ENCODE peak calls at places on chromosomes 4 and X, in five cellular contexts. H is DND-41, C is choroid plexus epithelial cell, R is thoracic aorta, Q is IMR-90. S is an unnamed sample.

GRCh38 chrX:132090370-132091152 is 37.3 kb downstream of the FRMD7 start:
- DNase-seq in R (no peak), Q (no peak), H (no peak), C (no peak), S (no peak)

GRCh38 chr4:176788248-176788647 is 4.5 kb downstream of the VEGFC start:
- DNase-seq in C (no peak), R (no peak), H (no peak), Q (no peak), S (no peak)

GRCh38 chr4:16123356-16124084 is 39.7 kb upstream of the PROM1 start:
- DNase-seq in H (no peak), C (no peak), Q (no peak), R (no peak), S (no peak)

GRCh38 chr4:78566834-78567501 is 15.4 kb downstream of the ANXA3 start:
- DNase-seq in Q (no peak), H (no peak), C (no peak), R (no peak), S (no peak)

GRCh38 chrX:107676559-107677378 is 48.5 kb downstream of the PRPS1 start:
- DNase-seq in C (peak), R (peak), Q (peak), H (no peak), S (no peak)

GRCh38 chr4:4880492-4880891 is 21.0 kb downstream of the MSX1 start:
- DNase-seq in R (no peak), C (peak), Q (no peak), H (no peak), S (no peak)

GRCh38 chrX:9148626-9149385 is 114.9 kb upstream of the FAM9B start:
- DNase-seq in C (peak), R (no peak), H (no peak), Q (peak), S (no peak)

GRCh38 chr4:16530688-16531635 is 304.7 kb upstream of the TAPT1 start:
- DNase-seq in R (no peak), C (peak), H (no peak), Q (peak), S (no peak)

GRCh38 chrX:41304178-41304577 is 29.8 kb upstream of the DDX3X start:
- DNase-seq in Q (no peak), C (no peak), R (no peak), H (no peak), S (no peak)

GRCh38 chr4:85000343-85000742 is 33.9 kb upstream of the WDFY3 start:
- DNase-seq in Q (no peak), C (no peak), R (no peak), H (no peak), S (no peak)

GRCh38 chr4:5399790-5400421 is 308.5 kb downstream of the EVC2 start:
- DNase-seq in C (peak), H (no peak), Q (peak), R (no peak), S (peak)

GRCh38 chr4:1658581-1658980 is 25.5 kb downstream of the FAM53A start:
- DNase-seq in H (no peak), R (no peak), Q (no peak), C (no peak), S (no peak)

GRCh38 chrX:130497531-130497930 is 95.7 kb downstream of the RBMX2 start:
- DNase-seq in Q (no peak), C (no peak), H (no peak), R (no peak), S (no peak)

GRCh38 chrX:138748480-138748879 is 37.0 kb upstream of the FGF13 start:
- DNase-seq in C (peak), H (no peak), R (no peak), Q (peak), S (peak)

GRCh38 chrX:125308653-125309052 is 11.0 kb upstream of the TEX13C start:
- DNase-seq in Q (no peak), C (no peak), R (no peak), H (no peak), S (no peak)

GRCh38 chrX:21940356-21940829 is at the start of gene SMS:
- DNase-seq in Q (peak), C (peak), H (peak), R (no peak), S (peak)

GRCh38 chr4:42600578-42600977 is 56.3 kb downstream of the ATP8A1 start:
- DNase-seq in Q (no peak), H (no peak), R (no peak), C (no peak), S (no peak)

GRCh38 chr4:156970501-156971167 is 965 bp downstream of the PDGFC start:
- DNase-seq in C (peak), Q (peak), H (no peak), R (no peak), S (peak)

GRCh38 chr4:100428051-100428450 is 89.8 kb downstream of the EMCN start:
- DNase-seq in Q (peak), R (no peak), H (no peak), C (peak), S (no peak)

GRCh38 chr4:81807927-81808672 is 336.4 kb upstream of the RASGEF1B start:
- DNase-seq in Q (no peak), C (no peak), H (no peak), R (no peak), S (no peak)

GRCh38 chr4:139918591-139918990 is 235.4 kb downstream of the MAML3 start:
- DNase-seq in Q (peak), C (peak), R (no peak), H (no peak), S (no peak)

DNA sequence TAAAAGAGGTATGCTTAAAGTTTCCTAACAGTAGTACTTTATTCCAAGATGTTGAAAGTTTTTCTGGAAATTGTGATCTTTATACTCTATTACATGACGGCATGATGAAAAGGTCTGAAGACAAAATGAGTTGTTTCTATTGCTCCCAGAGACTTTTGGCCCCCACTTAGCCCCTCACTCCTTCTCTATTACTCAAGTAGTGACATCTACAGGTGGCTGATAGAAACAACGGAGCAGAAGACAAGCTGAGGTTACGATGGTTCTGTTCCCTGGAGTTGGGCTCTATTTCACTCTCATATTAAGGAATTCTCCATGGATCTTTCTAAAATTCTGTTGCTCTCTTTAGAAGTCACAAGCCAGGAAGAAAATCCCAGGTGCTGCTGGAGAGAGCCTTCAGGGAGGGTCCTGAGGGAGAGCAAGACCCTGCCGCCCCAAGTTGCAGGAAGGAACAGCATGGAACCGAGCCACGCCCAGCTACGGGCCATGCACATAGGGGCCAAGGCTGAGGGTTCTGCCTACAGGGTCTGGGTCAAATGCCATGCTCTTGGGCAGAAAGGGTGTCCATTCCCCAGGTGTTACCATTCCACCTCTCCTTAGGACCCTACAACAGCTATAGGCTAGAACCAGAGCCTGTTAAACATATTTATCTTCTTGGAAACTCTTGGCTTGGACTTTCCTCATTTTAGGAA is 22.7 kb downstream of the RPL9 start:
- DNase-seq in C (peak), R (no peak), H (no peak), Q (no peak), S (no peak)
- H3K4me3 ChIP-seq in C (no peak), R (no peak), H (no peak), Q (no peak), S (no peak)

DNA sequence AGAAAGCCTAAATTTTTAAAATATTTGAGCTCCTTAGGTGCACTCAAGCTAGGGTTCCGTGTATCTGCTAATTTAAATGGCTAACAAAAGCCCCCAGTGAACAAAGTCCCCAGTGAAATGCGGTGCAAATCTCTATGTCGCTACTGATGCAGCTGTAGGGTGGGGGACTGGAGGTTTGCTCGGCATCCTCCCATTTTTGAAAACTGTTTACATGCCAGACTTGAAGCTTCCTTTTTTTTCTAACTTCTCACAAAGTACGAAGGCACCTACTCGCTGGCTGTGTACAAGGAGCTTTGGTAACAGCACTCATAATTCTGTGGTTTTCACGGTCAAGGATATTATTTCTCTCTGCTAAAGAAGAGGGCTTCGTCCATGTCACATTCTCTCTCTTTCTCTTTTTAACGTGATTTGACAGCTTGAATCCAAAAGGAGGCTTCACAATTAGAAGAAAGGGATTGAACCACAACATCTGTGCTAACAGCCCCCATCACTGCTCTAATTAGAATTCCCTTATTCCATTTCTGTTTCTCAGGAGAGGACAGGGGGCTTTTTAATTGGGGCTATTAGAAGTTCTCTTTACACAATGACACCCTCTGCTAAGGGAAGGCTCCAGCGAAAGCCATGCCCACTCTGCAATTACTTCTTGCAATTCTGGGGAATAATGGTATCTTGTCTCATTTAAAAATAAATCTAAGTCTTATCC is 46.7 kb downstream of the TMEM156 start:
- DNase-seq in R (no peak), Q (no peak), H (no peak), C (no peak), S (no peak)
- H3K4me3 ChIP-seq in R (no peak), Q (no peak), H (no peak), C (no peak), S (no peak)

DNA sequence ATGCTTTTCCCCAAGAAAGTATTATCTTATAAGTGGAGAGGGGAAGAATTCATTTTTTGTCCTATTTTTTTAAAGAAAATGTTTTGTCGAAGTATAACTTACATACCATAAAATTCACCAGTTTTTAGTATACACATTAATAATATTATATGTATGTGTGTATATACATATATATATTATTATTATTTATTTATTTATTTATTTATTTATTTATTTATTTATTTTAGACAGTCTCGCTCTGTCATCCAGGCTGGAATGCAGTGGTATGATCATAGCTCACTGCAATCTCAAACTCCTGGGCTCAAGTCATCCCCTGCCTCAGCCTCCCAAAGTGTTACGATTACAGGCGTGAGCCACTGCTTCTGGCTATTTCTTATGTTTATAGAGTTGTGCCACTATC is 334.1 kb downstream of the ZNF674 start:
- DNase-seq in Q (no peak), C (no peak), R (no peak), H (no peak), S (no peak)
- H3K4me3 ChIP-seq in Q (no peak), C (no peak), R (no peak), H (no peak), S (no peak)

DNA sequence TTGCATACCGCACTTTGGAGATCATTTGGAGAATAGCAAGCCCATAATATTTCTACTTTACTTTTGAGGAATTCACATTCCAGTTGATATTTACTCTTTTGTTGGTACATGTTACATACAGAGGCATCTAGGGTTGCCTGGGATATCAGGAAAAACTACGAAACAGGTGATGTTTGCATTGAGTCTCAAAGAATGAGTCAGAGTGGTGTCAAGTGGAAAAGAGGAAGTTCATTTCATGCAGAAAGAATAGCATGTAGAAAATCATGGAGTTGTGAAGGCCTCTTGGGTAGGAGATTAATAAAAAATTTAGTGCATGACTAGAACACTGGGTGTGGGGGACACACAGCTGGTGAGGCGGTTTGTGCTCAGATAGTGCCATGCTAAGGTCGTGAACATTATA is 33.5 kb upstream of the ELOVL6 start:
- DNase-seq in H (no peak), R (no peak), Q (no peak), C (no peak), S (no peak)
- H3K4me3 ChIP-seq in H (no peak), R (no peak), Q (no peak), C (no peak), S (no peak)

GRCh38 chrX:105822138-105823091 is at the start of gene NRK:
- DNase-seq in Q (no peak), H (no peak), R (no peak), C (peak), S (no peak)
- H3K4me3 ChIP-seq in Q (peak), H (no peak), R (peak), C (peak), S (no peak)

DNA sequence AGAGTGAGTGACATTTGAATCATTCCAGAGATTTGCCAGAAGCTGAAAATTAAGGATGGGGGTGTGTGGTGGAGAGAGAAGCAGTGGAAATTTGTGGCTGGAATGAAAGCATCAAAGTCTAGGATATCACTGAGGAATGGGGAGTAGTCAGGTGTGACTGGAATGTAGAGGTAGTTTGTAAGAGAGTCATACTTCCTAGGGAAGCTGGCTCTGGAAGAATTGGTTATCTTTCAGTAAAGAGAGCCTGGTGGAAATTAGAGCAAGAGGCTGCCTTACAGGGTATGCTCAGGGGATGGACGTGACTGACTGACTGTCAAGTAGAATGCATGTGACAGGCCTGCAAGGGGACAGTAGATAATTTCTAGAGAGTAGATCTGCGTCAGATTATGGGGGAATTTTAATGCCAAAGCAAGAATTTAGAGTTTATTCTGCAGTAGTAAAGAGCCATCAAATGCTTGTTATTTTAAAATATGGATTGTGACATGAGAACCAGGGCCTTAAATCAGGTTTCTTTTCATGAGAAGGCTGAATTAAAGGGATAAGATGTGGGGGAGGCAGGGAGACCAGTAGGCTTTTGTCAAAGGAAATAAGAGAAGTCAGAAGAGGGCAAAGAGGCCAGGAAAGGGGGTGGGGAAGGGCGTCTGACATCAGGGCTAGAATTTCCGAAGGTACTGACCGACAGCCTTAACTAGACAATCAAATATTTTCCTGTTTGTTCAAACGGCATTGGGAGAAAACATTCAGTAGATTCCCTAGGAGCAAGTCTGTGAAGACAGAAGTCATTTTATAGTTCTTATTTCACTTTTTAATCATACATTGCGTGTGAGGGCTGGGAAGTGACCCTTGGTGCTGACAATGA is 109.9 kb downstream of the AFF1 start:
- DNase-seq in R (no peak), Q (no peak), C (no peak), H (no peak), S (no peak)
- H3K4me3 ChIP-seq in R (peak), Q (no peak), C (no peak), H (no peak), S (no peak)

GRCh38 chrX:33190016-33190415 is 21.3 kb downstream of the DMD start:
- DNase-seq in Q (peak), H (no peak), R (no peak), C (peak), S (no peak)

GRCh38 chrX:33198561-33199279 is 12.6 kb downstream of the DMD start:
- DNase-seq in H (no peak), Q (no peak), R (no peak), C (no peak), S (no peak)

GRCh38 chrX:33195698-33196097 is 15.7 kb downstream of the DMD start:
- DNase-seq in C (no peak), R (no peak), H (no peak), Q (peak), S (no peak)

GRCh38 chrX:33194289-33194688 is 17.1 kb downstream of the DMD start:
- DNase-seq in C (no peak), Q (no peak), R (no peak), H (no peak), S (no peak)

DNA sequence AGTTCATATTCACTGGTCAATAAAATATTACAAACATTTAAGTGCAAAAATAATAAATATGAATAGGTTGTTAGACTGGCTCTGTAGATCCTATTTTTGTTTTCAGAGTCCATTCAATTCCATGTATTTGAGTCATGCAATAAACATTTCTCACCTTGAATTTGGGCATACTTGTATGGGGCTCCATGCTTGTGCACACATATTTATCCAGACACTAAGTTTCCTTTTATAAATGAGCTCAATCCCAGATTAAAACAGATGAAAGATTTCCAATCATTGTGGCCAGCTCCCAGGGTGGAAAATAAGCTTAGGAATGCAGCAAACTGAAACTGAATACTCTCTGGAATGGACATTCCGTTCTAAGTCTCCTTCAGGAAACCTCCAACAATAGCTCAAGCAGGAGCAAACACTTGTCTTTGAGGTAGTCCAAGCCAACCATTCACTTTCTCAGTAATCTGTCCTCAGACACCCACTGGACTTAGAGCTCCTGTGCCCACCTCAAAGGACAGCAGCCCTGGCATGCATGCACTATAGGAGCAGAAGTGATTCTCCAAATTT is 16.4 kb downstream of the DMD start:
- DNase-seq in Q (peak), H (no peak), R (no peak), C (peak), S (no peak)
- H3K4me3 ChIP-seq in Q (peak), H (no peak), R (peak), C (peak), S (no peak)